ENCODE peak calls at places on chromosome 21, in nine cellular contexts. O is heart left ventricle; S is Panc1; J is right cardiac atrium; Z is HAP-1; R is aorta; Q is CD8-positive, alpha-beta T cell; H is mammary epithelial cell; T is A673. B is an unnamed sample.

GRCh38 chr21:29287383-29287782 is 11.3 kb upstream of the BACH1 start:
- DNase-seq in O (no peak), S (no peak), J (no peak), Z (no peak), R (no peak), Q (no peak), H (no peak), T (peak; percentile 45), B (no peak)

GRCh38 chr21:32411366-32412161 is 942 bp upstream of the EVA1C start:
- DNase-seq in O (peak; percentile 96), S (no peak), J (peak; percentile 98), Z (no peak), R (peak; percentile 97), Q (peak; percentile 82), H (peak; percentile 65), T (peak; percentile 76), B (peak; percentile 52)

GRCh38 chr21:41961282-41961701 is 7.5 kb upstream of the C2CD2 start:
- DNase-seq in O (no peak), S (no peak), J (no peak), Z (no peak), R (no peak), Q (no peak), H (no peak), T (no peak), B (no peak)

GRCh38 chr21:17560377-17560776 is 47.5 kb downstream of the CXADR start:
- DNase-seq in O (no peak), S (no peak), J (no peak), Z (no peak), R (no peak), Q (no peak), H (no peak), T (no peak), B (no peak)

GRCh38 chr21:29258626-29259335 is 39.9 kb upstream of the BACH1 start:
- DNase-seq in O (no peak), S (no peak), J (no peak), Z (no peak), R (no peak), Q (no peak), H (peak; percentile 77), T (no peak), B (no peak)

GRCh38 chr21:33075128-33075527 is 5.2 kb downstream of the OLIG1 start:
- DNase-seq in O (no peak), S (no peak), J (no peak), Z (peak; percentile 36), R (no peak), Q (no peak), H (no peak), T (no peak), B (no peak)

GRCh38 chr21:32483293-32483595 is 70.7 kb downstream of the EVA1C start:
- DNase-seq in O (no peak), S (no peak), J (no peak), Z (no peak), R (no peak), Q (no peak), H (no peak), T (no peak), B (no peak)

GRCh38 chr21:14273736-14274538 is 58.0 kb downstream of the RBM11 start:
- DNase-seq in O (peak; percentile 77), S (no peak), J (peak; percentile 89), Z (no peak), R (peak; percentile 78), Q (no peak), H (peak; percentile 28), T (no peak), B (no peak)

GRCh38 chr21:17931080-17931479 is 111.9 kb upstream of the C21orf91 start:
- DNase-seq in O (no peak), S (no peak), J (no peak), Z (no peak), R (no peak), Q (no peak), H (no peak), T (peak; percentile 24), B (no peak)

GRCh38 chr21:32734214-32734613 is 6.4 kb upstream of the SYNJ1 start:
- DNase-seq in O (no peak), S (no peak), J (no peak), Z (no peak), R (no peak), Q (no peak), H (no peak), T (no peak), B (no peak)

GRCh38 chr21:45461806-45462341 is 56.9 kb downstream of the COL18A1 start:
- DNase-seq in O (no peak), S (no peak), J (no peak), Z (no peak), R (no peak), Q (no peak), H (no peak), T (no peak), B (no peak)
- H3K4me1 ChIP-seq in O (peaks cover 12% of the 10 kb centered on the region), S (peaks cover 94% of the 10 kb centered on the region), J (no peaks in the 10 kb centered on the region), Z (no peaks in the 10 kb centered on the region), R (no peaks in the 10 kb centered on the region), Q (no peaks in the 10 kb centered on the region), H (peaks cover 6% of the 10 kb centered on the region), T (no peaks in the 10 kb centered on the region), B (no peaks in the 10 kb centered on the region)

DNA sequence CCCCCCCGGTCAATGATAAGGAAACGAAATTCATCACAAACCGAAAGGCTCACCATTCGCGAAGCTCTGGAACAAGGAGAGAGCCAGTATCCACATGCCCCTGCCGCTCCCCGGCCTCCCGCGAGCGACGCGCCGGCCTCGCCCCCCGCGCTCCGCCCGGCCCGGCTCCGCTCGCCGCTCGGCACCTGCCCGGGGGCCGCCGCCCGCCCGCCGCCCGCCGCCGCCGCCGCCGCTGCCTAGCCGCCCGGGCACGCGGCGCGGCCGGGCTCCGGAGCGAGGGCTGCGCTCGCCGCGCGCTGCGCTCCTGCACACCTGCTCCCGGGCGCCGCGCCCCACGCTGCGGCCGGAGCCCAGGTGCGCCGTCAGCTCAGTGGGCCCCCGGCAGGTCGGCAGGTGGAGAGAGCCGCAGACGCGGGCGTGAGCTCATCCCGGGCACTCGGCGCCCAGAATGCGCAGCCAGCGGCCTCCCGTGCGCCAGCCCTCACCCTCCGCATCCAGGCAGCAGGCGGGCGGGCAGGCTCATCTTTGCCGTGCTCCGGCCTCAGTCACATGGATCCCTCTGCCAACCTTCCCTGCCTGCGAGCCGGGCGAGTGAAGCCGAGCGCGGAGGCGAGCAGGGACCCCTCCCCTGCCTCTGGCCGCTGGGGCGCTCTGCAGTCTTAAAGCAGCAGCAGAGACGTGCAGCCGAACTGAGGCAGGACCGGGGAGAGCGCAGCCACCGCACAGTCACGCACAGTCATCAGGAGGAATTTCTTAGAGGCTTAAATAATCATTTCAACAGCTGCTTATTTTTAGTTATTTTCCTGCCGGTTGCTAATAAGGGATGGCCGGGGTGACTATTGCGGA is at the start of gene DSCAM:
- DNase-seq in O (no peak), S (no peak), J (no peak), Z (no peak), R (no peak), Q (no peak), H (peak; percentile 50), T (no peak), B (no peak)
- H3K27me3 ChIP-seq in O (peaks cover 68% of the 10 kb centered on the region), S (peaks cover 12% of the 10 kb centered on the region), J (no peaks in the 10 kb centered on the region), Z (no peaks in the 10 kb centered on the region), R (no peaks in the 10 kb centered on the region), Q (peaks cover 11% of the 10 kb centered on the region), H (no peaks in the 10 kb centered on the region), T (peaks cover 16% of the 10 kb centered on the region), B (no peaks in the 10 kb centered on the region)

DNA sequence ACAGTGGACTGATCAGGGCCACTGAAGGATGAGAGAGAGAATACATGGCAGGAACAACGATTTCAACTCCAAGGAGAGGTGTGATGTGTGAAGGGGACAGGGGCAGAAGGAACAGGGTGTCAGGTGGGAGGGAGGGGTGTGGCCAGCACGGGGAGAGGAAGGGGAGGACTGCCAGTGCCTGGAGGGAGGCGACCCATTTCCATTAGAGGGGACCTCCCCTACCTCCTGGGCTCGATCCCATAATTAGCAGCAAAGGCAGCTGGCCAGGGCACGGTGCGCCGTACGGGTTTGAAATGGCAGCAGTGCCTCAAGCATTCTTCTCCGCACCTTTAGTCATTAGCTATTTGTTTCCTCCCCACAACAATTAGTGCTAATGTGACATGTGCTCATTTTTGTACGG is 22.7 kb downstream of the CRYAA start:
- DNase-seq in O (no peak), S (no peak), J (peak; percentile 28), Z (no peak), R (peak; percentile 36), Q (no peak), H (no peak), T (no peak), B (no peak)
- H3K4me1 ChIP-seq in O (peaks cover 36% of the 10 kb centered on the region), S (no peaks in the 10 kb centered on the region), J (peaks cover 3% of the 10 kb centered on the region), Z (peaks cover 8% of the 10 kb centered on the region), R (no peaks in the 10 kb centered on the region), Q (no peaks in the 10 kb centered on the region), H (peaks cover 40% of the 10 kb centered on the region), T (no peaks in the 10 kb centered on the region), B (no peaks in the 10 kb centered on the region)

DNA sequence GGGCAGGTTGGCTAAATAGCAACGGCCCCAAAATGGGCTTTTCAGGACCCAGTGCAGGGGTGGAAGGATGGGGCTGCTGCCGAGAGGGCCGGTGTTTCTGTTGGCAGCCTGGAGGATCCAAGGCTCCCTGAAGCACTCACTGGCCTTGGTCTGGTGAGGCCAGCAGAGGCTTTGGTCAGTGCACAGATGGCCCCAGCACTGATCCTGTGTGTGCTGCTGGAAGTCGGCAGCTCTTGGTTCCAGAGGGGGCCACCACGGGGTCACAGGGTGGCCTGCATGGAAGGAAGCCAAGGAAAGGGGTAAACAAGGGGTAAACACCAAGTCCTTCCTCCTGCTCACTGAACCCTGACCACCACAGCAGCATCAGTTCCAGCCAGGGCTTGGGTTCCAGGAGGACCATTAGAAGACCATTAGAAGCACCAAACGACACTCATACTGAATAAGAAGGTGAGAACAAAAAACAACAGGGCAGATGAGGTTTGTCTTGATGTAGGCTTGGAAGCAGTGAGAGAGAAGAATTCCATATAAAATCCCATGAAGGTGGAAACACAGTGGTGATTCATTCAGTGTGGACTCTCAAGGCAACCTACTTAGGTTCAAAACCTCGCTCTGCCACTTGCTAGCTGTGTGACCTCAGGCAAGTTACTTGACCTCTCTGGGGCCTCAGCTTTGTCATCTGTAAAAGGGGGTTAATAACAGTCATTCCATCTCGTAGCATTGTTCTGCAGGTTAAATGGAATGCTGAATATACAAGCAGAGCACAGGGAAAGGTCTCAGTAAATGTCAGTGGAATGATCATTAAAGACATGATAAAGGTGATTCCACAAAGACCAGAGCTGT is 184.5 kb downstream of the RUNX1 start:
- DNase-seq in O (no peak), S (no peak), J (no peak), Z (no peak), R (no peak), Q (peak; percentile 42), H (no peak), T (no peak), B (no peak)
- H3K27me3 ChIP-seq in O (no peaks in the 10 kb centered on the region), S (no peaks in the 10 kb centered on the region), J (no peaks in the 10 kb centered on the region), Z (no peaks in the 10 kb centered on the region), R (no peaks in the 10 kb centered on the region), Q (no peaks in the 10 kb centered on the region), H (no peaks in the 10 kb centered on the region), T (no peaks in the 10 kb centered on the region), B (no peaks in the 10 kb centered on the region)

GRCh38 chr21:42988234-42988965 is 14.0 kb downstream of the PKNOX1 start:
- DNase-seq in O (no peak), S (no peak), J (no peak), Z (no peak), R (no peak), Q (no peak), H (no peak), T (no peak), B (no peak)
- H3K4me1 ChIP-seq in O (peaks cover 18% of the 10 kb centered on the region), S (peaks cover 6% of the 10 kb centered on the region), J (peaks cover 2% of the 10 kb centered on the region), Z (peaks cover 1% of the 10 kb centered on the region), R (no peaks in the 10 kb centered on the region), Q (peaks cover 6% of the 10 kb centered on the region), H (no peaks in the 10 kb centered on the region), T (peaks cover 12% of the 10 kb centered on the region), B (peaks cover 4% of the 10 kb centered on the region)